ENCODE peak calls at places on chromosome 3, in five cellular contexts. D is NCI-H1092 treated with DMSO at 0.1 percent for 48 hours, Y is T1000, P is ACHN, C is transverse colon. T is an unnamed sample.

GRCh38 chr3:190193210-190193609 is 72.5 kb upstream of the P3H2 start:
- DNase-seq in P (no peak), C (no peak), D (no peak), Y (no peak), T (no peak)

GRCh38 chr3:51985971-51986947 is 2.9 kb downstream of the ACY1 start:
- DNase-seq in C (peak), D (no peak), Y (no peak), P (no peak), T (no peak)

GRCh38 chr3:136657526-136657925 is 94.7 kb downstream of the STAG1 start:
- DNase-seq in C (no peak), D (no peak), P (no peak), Y (no peak), T (no peak)

GRCh38 chr3:30421261-30421660 is 185.1 kb upstream of the TGFBR2 start:
- DNase-seq in Y (no peak), P (no peak), C (no peak), D (no peak), T (no peak)

GRCh38 chr3:121998588-121999473 is 23.2 kb downstream of the ILDR1 start:
- DNase-seq in D (no peak), Y (no peak), C (no peak), P (no peak), T (no peak)

GRCh38 chr3:182644800-182645433 is 148.4 kb upstream of the ATP11B start:
- DNase-seq in P (no peak), D (no peak), C (no peak), Y (no peak), T (no peak)

GRCh38 chr3:114527036-114527644 is 233.3 kb downstream of the TIGIT start:
- DNase-seq in C (no peak), Y (no peak), D (no peak), P (peak), T (peak)

GRCh38 chr3:15892311-15892710 is 94.5 kb upstream of the ANKRD28 start:
- DNase-seq in Y (no peak), D (no peak), P (no peak), C (no peak), T (no peak)

GRCh38 chr3:44284949-44285348 is 43.3 kb downstream of the TOPAZ1 start:
- DNase-seq in P (no peak), Y (no peak), C (no peak), D (no peak), T (no peak)

GRCh38 chr3:10351013-10351735 is 30.3 kb upstream of the SEC13 start:
- DNase-seq in P (no peak), C (no peak), D (no peak), Y (no peak), T (no peak)

GRCh38 chr3:146505496-146505895 is 36.1 kb upstream of the PLSCR2 start:
- DNase-seq in D (no peak), C (no peak), Y (no peak), P (no peak), T (no peak)

GRCh38 chr3:14057701-14058100 is 67.0 kb downstream of the CHCHD4 start:
- DNase-seq in P (no peak), Y (no peak), C (peak), D (no peak), T (peak)

GRCh38 chr3:31670722-31671121 is 138.0 kb downstream of the STT3B start:
- DNase-seq in D (no peak), Y (no peak), C (no peak), P (no peak), T (no peak)

GRCh38 chr3:125025647-125026046 is 30.1 kb downstream of the HEG1 start:
- DNase-seq in Y (no peak), D (no peak), C (no peak), P (no peak), T (no peak)

GRCh38 chr3:101903426-101903825 is 54.1 kb downstream of the NFKBIZ start:
- DNase-seq in D (no peak), P (peak), C (no peak), Y (no peak), T (no peak)

GRCh38 chr3:193040836-193041672 is 123.4 kb upstream of the MB21D2 start:
- DNase-seq in D (peak), Y (no peak), C (no peak), P (peak), T (peak)

GRCh38 chr3:107545680-107546120 is 22.9 kb downstream of the BBX start:
- DNase-seq in P (no peak), D (no peak), C (no peak), Y (no peak), T (no peak)

GRCh38 chr3:171206283-171206682 is 179.8 kb upstream of the SLC2A2 start:
- DNase-seq in Y (no peak), D (no peak), P (no peak), C (no peak), T (no peak)